ENCODE peak calls at places on chromosome 11, in ten cellular contexts. Y is heart left ventricle; M is hepatocyte; R is pancreas; X is uterus; V is CD8-positive, alpha-beta T cell; U is CD8-positive, alpha-beta memory T cell; F is MG63; T is GM23338; J is OCI-LY7. S is an unnamed sample. For H3K36me3, the result is how much of the 10 kb centered on the place peaks cover.

GRCh38 chr11:7688238-7688826 is 15.0 kb upstream of the CYB5R2 start:
- DNase-seq in Y (no peak), M (peak), R (no peak), X (no peak), V (no peak), U (no peak), F (no peak), T (peak), J (peak), S (no peak)

GRCh38 chr11:76609736-76610370 is 60.7 kb downstream of the LRRC32 start:
- DNase-seq in Y (no peak), M (no peak), R (no peak), X (no peak), V (no peak), U (no peak), F (peak), T (no peak), J (no peak), S (peak)

GRCh38 chr11:76524919-76525318 is 80.1 kb downstream of the EMSY start:
- DNase-seq in Y (peak), M (peak), R (no peak), X (no peak), V (no peak), U (no peak), F (peak), T (no peak), J (no peak), S (no peak)

GRCh38 chr11:34926101-34926830 is 9.8 kb downstream of the PDHX start:
- DNase-seq in Y (no peak), M (peak), R (no peak), X (no peak), V (peak), U (peak), F (no peak), T (peak), J (peak), S (peak)

GRCh38 chr11:103384652-103385051 is 275.4 kb downstream of the DYNC2H1 start:
- DNase-seq in Y (no peak), M (no peak), R (no peak), X (no peak), V (no peak), U (no peak), F (no peak), T (no peak), J (no peak), S (no peak)

GRCh38 chr11:127962416-127962815 is 624.9 kb downstream of the ETS1 start:
- DNase-seq in Y (no peak), M (no peak), R (no peak), X (no peak), V (no peak), U (no peak), F (no peak), T (no peak), J (no peak), S (no peak)

GRCh38 chr11:108591893-108592292 is 1.7 kb downstream of the EXPH5 start:
- DNase-seq in Y (no peak), M (no peak), R (no peak), X (no peak), V (no peak), U (no peak), F (no peak), T (no peak), J (no peak), S (no peak)

GRCh38 chr11:17403977-17404759 is 15.7 kb upstream of the KCNJ11 start:
- DNase-seq in Y (no peak), M (no peak), R (peak), X (no peak), V (no peak), U (no peak), F (peak), T (no peak), J (peak), S (no peak)

GRCh38 chr11:125952973-125953372 is 7.1 kb downstream of the VSIG10L2 start:
- DNase-seq in Y (no peak), M (no peak), R (no peak), X (peak), V (no peak), U (no peak), F (no peak), T (no peak), J (no peak), S (no peak)

GRCh38 chr11:66313321-66314185 is 3.3 kb downstream of the CD248 start:
- DNase-seq in Y (no peak), M (peak), R (no peak), X (peak), V (peak), U (peak), F (no peak), T (peak), J (no peak), S (peak)

GRCh38 chr11:3177931-3178330 is 12.8 kb upstream of the OSBPL5 start:
- DNase-seq in Y (no peak), M (no peak), R (no peak), X (no peak), V (no peak), U (no peak), F (no peak), T (no peak), J (no peak), S (no peak)

GRCh38 chr11:111417766-111418435 is 38.8 kb upstream of the POU2AF1 start:
- DNase-seq in Y (peak), M (peak), R (no peak), X (peak), V (no peak), U (no peak), F (peak), T (no peak), J (peak), S (peak)

GRCh38 chr11:114176321-114176720 is 116.8 kb downstream of the ZBTB16 start:
- DNase-seq in Y (no peak), M (no peak), R (no peak), X (no peak), V (no peak), U (no peak), F (no peak), T (no peak), J (no peak), S (no peak)

GRCh38 chr11:124481365-124482323 is 36.1 kb upstream of the OR8B8 start:
- DNase-seq in Y (peak), M (peak), R (no peak), X (no peak), V (no peak), U (no peak), F (peak), T (peak), J (peak), S (no peak)

GRCh38 chr11:119691020-119691666 is 37.9 kb downstream of the NECTIN1 start:
- DNase-seq in Y (no peak), M (no peak), R (no peak), X (no peak), V (peak), U (peak), F (no peak), T (no peak), J (no peak), S (no peak)

GRCh38 chr11:6350070-6350469 is 29.8 kb upstream of the CAVIN3 start:
- DNase-seq in Y (no peak), M (no peak), R (no peak), X (no peak), V (no peak), U (no peak), F (no peak), T (no peak), J (no peak), S (no peak)

GRCh38 chr11:65779919-65780769 is 632 bp downstream of the AP5B1 start:
- DNase-seq in Y (peak), M (peak), R (peak), X (peak), V (peak), U (peak), F (peak), T (peak), J (peak), S (peak)

GRCh38 chr11:47983464-47984397 is 3.4 kb downstream of the PTPRJ start:
- DNase-seq in Y (no peak), M (no peak), R (no peak), X (no peak), V (no peak), U (no peak), F (no peak), T (no peak), J (peak), S (no peak)

GRCh38 chr11:124760205-124760652 is 1.9 kb downstream of the ESAM start:
- DNase-seq in Y (peak), M (no peak), R (no peak), X (no peak), V (no peak), U (no peak), F (no peak), T (no peak), J (no peak), S (no peak)

GRCh38 chr11:102187416-102188125 is 77.3 kb downstream of the YAP1 start:
- DNase-seq in Y (no peak), M (peak), R (no peak), X (no peak), V (no peak), U (no peak), F (no peak), T (no peak), J (no peak), S (no peak)

DNA sequence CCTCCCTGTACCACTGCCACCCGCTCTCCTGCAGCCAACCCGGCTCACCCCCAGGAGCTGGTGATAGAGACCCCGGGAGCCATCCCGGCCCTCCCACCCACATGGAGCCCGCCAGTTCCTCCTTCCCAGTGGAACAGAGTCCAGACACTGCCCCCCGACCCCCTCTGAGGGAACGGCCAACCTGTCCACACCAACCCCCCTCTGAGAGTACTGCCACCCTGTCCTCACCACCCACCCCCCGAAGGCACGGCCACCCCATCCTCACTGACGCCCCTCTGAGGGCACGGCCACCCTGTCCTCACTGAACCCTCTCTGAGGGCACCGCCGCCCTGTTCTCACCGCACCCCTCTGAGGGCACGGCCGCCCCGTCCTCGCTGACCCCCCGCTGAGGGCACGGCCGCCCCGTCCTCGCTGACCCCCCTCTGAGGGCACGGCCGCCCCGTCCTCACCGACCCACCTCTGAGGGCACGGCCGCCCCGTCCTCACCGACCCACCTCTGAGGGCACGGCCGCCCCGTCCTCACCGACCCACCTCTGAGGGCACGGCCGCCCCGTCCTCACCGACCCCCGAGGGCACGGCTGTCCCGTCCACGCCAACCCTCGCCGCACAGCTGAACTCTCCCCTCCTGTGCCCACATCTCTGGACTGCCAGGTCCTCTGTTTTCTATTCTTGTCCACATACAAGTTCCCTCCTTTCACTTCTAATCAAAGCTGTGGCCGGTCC is 18.0 kb downstream of the TOLLIP start:
- DNase-seq in Y (no peak), M (no peak), R (peak), X (no peak), V (no peak), U (no peak), F (no peak), T (no peak), J (no peak), S (no peak)
- H3K36me3 ChIP-seq in Y (half or more), M (under half), R (under half), X (under half), V (under half), U (under half), F (under half), T (under half), J (under half), S (under half)

GRCh38 chr11:134207538-134208239 is 16.1 kb downstream of the NCAPD3 start:
- DNase-seq in Y (peak), M (peak), R (peak), X (peak), V (peak), U (peak), F (peak), T (peak), J (peak), S (peak)
- H3K36me3 ChIP-seq in Y (half or more), M (under half), R (under half), X (under half), V (under half), U (under half), F (half or more), T (half or more), J (half or more), S (under half)

GRCh38 chr11:123158609-123159008 is 36.4 kb downstream of the CLMP start:
- DNase-seq in Y (no peak), M (no peak), R (no peak), X (no peak), V (no peak), U (no peak), F (no peak), T (no peak), J (no peak), S (no peak)
- H3K36me3 ChIP-seq in Y (under half), M (under half), R (under half), X (under half), V (under half), U (under half), F (half or more), T (under half), J (under half), S (under half)

GRCh38 chr11:130102457-130103249 is 33.0 kb downstream of the APLP2 start:
- DNase-seq in Y (no peak), M (no peak), R (no peak), X (no peak), V (no peak), U (no peak), F (no peak), T (no peak), J (no peak), S (no peak)

GRCh38 chr11:130109441-130109840 is 39.7 kb downstream of the APLP2 start:
- DNase-seq in Y (no peak), M (no peak), R (no peak), X (no peak), V (no peak), U (no peak), F (no peak), T (no peak), J (no peak), S (no peak)

GRCh38 chr11:130110325-130111108 is 40.8 kb downstream of the APLP2 start:
- DNase-seq in Y (no peak), M (no peak), R (no peak), X (no peak), V (no peak), U (no peak), F (no peak), T (no peak), J (no peak), S (no peak)

GRCh38 chr11:130103296-130103814 is 33.7 kb downstream of the APLP2 start:
- DNase-seq in Y (no peak), M (peak), R (no peak), X (no peak), V (no peak), U (no peak), F (peak), T (no peak), J (no peak), S (no peak)

GRCh38 chr11:130106381-130106780 is 36.7 kb downstream of the APLP2 start:
- DNase-seq in Y (no peak), M (no peak), R (no peak), X (no peak), V (no peak), U (no peak), F (no peak), T (no peak), J (no peak), S (no peak)
- H3K36me3 ChIP-seq in Y (under half), M (under half), R (under half), X (under half), V (under half), U (under half), F (under half), T (under half), J (half or more), S (under half)

GRCh38 chr11:57311109-57311936 is 13.4 kb downstream of the TNKS1BP1 start:
- DNase-seq in Y (peak), M (peak), R (peak), X (peak), V (peak), U (no peak), F (peak), T (peak), J (no peak), S (peak)

GRCh38 chr11:57309106-57310059 is 15.4 kb downstream of the TNKS1BP1 start:
- DNase-seq in Y (no peak), M (no peak), R (peak), X (no peak), V (no peak), U (no peak), F (no peak), T (no peak), J (no peak), S (peak)

GRCh38 chr11:57310091-57310490 is 14.7 kb downstream of the TNKS1BP1 start:
- DNase-seq in Y (no peak), M (no peak), R (peak), X (no peak), V (no peak), U (no peak), F (no peak), T (no peak), J (no peak), S (no peak)

GRCh38 chr11:57312511-57313021 is 12.2 kb downstream of the TNKS1BP1 start:
- DNase-seq in Y (no peak), M (no peak), R (peak), X (no peak), V (no peak), U (no peak), F (no peak), T (no peak), J (no peak), S (no peak)

GRCh38 chr11:57310630-57311086 is 14.1 kb downstream of the TNKS1BP1 start:
- DNase-seq in Y (no peak), M (peak), R (no peak), X (no peak), V (no peak), U (no peak), F (peak), T (no peak), J (no peak), S (no peak)
- H3K36me3 ChIP-seq in Y (under half), M (under half), R (under half), X (under half), V (under half), U (under half), F (half or more), T (under half), J (under half), S (half or more)

GRCh38 chr11:117391181-117391580 is 63.5 kb downstream of the CEP164 start:
- DNase-seq in Y (no peak), M (no peak), R (peak), X (no peak), V (no peak), U (no peak), F (no peak), T (no peak), J (no peak), S (no peak)
- H3K36me3 ChIP-seq in Y (half or more), M (under half), R (under half), X (under half), V (under half), U (under half), F (half or more), T (under half), J (half or more), S (under half)

S was measured in SJSA1.